ENCODE peak calls at places on chromosomes 12 and 14, in seven cellular contexts. Z is body of pancreas, G is spleen, S is IMR-90, H is Peyer's patch, O is testis, X is K562. P is an unnamed sample.

GRCh38 chr14:101546706-101547105 is 14.6 kb upstream of the DIO3 start:
- DNase-seq in Z (no peak), G (no peak), S (no peak), H (no peak), O (no peak), X (no peak), P (no peak)

GRCh38 chr12:112370156-112370555 is 12.1 kb downstream of the HECTD4 start:
- DNase-seq in Z (no peak), G (no peak), S (peak; percentile 61), H (no peak), O (no peak), X (no peak), P (no peak)

GRCh38 chr12:19962192-19962591 is 406.1 kb upstream of the PDE3A start:
- DNase-seq in Z (no peak), G (no peak), S (no peak), H (no peak), O (no peak), X (no peak), P (no peak)

GRCh38 chr14:88948199-88948598 is 123.7 kb downstream of the TTC8 start:
- DNase-seq in Z (no peak), G (no peak), S (peak; percentile 11), H (no peak), O (no peak), X (no peak), P (no peak)

GRCh38 chr12:20555771-20556170 is 139.4 kb upstream of the SLCO1C1 start:
- DNase-seq in Z (no peak), G (no peak), S (no peak), H (no peak), O (no peak), X (no peak), P (no peak)

GRCh38 chr12:1282670-1283361 is 291.8 kb downstream of the ERC1 start:
- DNase-seq in Z (no peak), G (no peak), S (peak; percentile 31), H (no peak), O (peak; percentile 86), X (no peak), P (no peak)

GRCh38 chr12:77122236-77122635 is 56.9 kb upstream of the E2F7 start:
- DNase-seq in Z (no peak), G (no peak), S (peak; percentile 97), H (no peak), O (no peak), X (no peak), P (no peak)

GRCh38 chr12:5073838-5074237 is 30.2 kb downstream of the KCNA5 start:
- DNase-seq in Z (no peak), G (no peak), S (peak; percentile 44), H (no peak), O (no peak), X (peak; percentile 10), P (peak; percentile 47)

GRCh38 chr12:122395319-122395718 is 27.1 kb downstream of the CLIP1 start:
- DNase-seq in Z (no peak), G (no peak), S (peak; percentile 95), H (no peak), O (no peak), X (peak; percentile 21), P (peak; percentile 56)

GRCh38 chr12:108712925-108713203 is 18.5 kb downstream of the CORO1C start:
- DNase-seq in Z (no peak), G (no peak), S (no peak), H (no peak), O (no peak), X (no peak), P (no peak)

GRCh38 chr14:61355892-61356325 is 34.5 kb downstream of the PRKCH start:
- DNase-seq in Z (peak; percentile 22), G (peak; percentile 67), S (peak; percentile 11), H (no peak), O (no peak), X (no peak), P (peak; percentile 77)

GRCh38 chr14:24542346-24542936 is 33.6 kb downstream of the CTSG start:
- DNase-seq in Z (no peak), G (no peak), S (peak; percentile 12), H (no peak), O (no peak), X (no peak), P (no peak)

GRCh38 chr14:89909586-89909985 is 44.9 kb downstream of the EFCAB11 start:
- DNase-seq in Z (no peak), G (no peak), S (no peak), H (no peak), O (no peak), X (no peak), P (no peak)

GRCh38 chr12:13196302-13196921 is at the start of gene EMP1:
- DNase-seq in Z (peak; percentile 76), G (no peak), S (peak; percentile 100), H (peak; percentile 40), O (peak; percentile 92), X (no peak), P (peak; percentile 44)

GRCh38 chr12:73235387-73235786 is 963.2 kb downstream of the TRHDE start:
- DNase-seq in Z (no peak), G (no peak), S (no peak), H (no peak), O (no peak), X (no peak), P (no peak)

GRCh38 chr12:41769810-41770209 is 374.9 kb downstream of the GXYLT1 start:
- DNase-seq in Z (no peak), G (no peak), S (no peak), H (no peak), O (no peak), X (no peak), P (no peak)

GRCh38 chr14:98623806-98624430 is 648.1 kb downstream of the BCL11B start:
- DNase-seq in Z (no peak), G (no peak), S (no peak), H (no peak), O (no peak), X (no peak), P (no peak)

DNA sequence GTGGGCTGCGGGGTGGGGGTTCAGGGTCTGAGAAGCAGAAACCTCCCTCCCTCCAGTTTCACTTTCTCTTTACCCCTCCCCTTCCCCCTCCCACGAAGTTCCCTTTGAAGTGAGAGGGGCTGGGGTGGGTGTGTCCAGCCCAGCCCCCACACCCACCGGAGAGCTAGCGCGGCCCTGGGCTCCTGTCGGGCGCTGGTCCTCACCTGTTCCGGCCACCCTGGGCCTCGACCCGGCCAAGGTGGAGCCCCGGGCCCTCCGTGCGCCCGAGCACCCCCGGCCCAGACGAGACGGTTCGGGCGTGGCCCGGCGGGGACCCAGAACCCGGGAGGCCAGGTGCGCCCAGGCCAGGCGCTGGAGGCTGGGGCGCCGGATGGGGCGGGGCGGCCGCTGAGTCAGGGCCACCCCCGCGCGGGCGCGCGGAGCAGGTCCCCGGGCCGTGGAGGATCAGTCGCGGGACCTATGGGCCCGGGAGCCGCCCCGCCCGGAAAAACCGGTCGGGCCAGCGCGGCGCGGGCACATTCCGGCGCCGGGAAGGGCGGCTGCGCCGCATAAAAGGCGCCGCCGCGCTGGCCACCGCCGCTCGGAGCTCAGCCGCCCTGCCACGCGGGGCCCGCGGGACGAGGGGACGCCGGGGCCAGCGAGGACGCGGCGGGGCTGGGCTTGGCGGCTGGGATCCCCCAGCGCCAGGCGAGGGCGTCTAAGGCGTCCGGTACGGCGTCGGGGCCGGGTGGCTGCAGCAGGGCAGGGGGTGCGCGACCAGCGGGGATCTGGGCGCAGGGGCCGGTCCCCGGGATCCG is 21.6 kb upstream of the KIF26A start:
- DNase-seq in Z (peak; percentile 69), G (peak; percentile 54), S (no peak), H (no peak), O (no peak), X (no peak), P (no peak)
- TF ChIP-seq POLR2A in Z (peak; percentile 34), G (no peak), S (no peak), H (peak; percentile 35), O (no peak), X (no peak), P (no peak)

GRCh38 chr12:6644257-6644596 is 3.0 kb downstream of the ACRBP start:
- DNase-seq in Z (no peak), G (no peak), S (no peak), H (no peak), O (no peak), X (no peak), P (no peak)
- TF ChIP-seq POLR2A in Z (no peak), G (no peak), S (no peak), H (no peak), O (no peak), X (no peak), P (no peak)

GRCh38 chr12:66331814-66332213 is 29.5 kb downstream of the HELB start:
- DNase-seq in Z (no peak), G (no peak), S (no peak), H (no peak), O (no peak), X (no peak), P (no peak)

GRCh38 chr12:66335746-66336145 is 33.5 kb downstream of the HELB start:
- DNase-seq in Z (no peak), G (no peak), S (no peak), H (no peak), O (no peak), X (no peak), P (no peak)

GRCh38 chr12:66329941-66330340 is 27.6 kb downstream of the HELB start:
- DNase-seq in Z (no peak), G (no peak), S (peak; percentile 28), H (no peak), O (peak; percentile 74), X (no peak), P (no peak)

DNA sequence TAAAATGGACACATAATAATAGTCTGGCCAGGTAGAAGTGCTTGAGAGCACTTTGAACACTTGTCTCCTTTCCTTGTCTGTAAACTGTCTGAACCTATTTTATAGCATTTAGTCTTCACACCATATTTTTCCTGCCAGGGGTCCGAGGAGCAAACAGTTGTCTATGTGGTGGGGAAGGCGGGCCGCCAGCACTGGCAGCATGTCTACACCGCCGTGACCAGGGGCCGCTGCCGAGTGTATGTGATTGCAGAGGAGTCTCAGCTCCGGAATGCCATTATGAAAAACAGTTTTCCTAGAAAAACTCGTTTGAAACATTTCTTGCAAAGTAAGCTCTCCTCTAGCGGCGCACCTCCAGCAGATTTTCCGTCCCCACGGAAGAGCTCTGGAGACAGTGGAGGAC is 28.7 kb downstream of the HELB start:
- DNase-seq in Z (no peak), G (no peak), S (no peak), H (no peak), O (no peak), X (no peak), P (no peak)
- TF ChIP-seq POLR2A in Z (no peak), G (no peak), S (no peak), H (no peak), O (no peak), X (no peak), P (no peak)

GRCh38 chr14:34018564-34019244 is 67.8 kb upstream of the EGLN3 start:
- DNase-seq in Z (no peak), G (no peak), S (no peak), H (no peak), O (peak; percentile 63), X (no peak), P (no peak)
- TF ChIP-seq POLR2A in Z (no peak), G (no peak), S (no peak), H (no peak), O (no peak), X (no peak), P (no peak)

DNA sequence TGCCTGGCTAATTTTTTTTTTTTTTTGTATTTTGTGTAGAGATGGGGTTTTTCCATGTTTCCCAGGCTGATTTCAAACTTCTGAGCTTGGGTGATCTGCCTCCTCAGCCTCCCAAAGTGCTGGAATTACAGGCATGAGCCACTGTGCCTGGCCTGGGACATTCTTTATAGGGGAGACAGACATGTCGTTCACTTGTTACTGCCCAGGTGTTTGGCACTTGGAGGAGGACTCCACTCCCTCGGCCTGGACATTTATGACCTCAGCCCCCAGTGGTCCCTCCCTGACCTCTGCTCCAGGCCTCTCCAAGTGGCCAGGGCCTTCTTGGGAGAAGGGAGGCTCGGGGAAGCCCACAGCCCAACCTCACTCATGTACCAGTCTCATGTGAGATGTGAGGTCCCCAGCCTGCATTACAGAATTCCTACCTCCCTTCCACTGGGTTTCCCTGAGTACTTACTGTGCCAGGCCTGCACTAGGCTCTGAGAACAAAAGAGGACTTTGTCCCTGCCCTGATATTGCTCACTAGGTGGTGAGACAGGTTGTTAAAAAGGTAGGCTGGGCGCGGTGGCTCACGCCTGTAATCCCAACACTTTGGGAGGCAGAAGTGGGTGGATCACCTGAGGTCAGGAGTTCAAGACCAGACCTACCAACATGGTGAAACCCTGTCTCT is 9.7 kb upstream of the POP5 start:
- DNase-seq in Z (no peak), G (no peak), S (no peak), H (no peak), O (no peak), X (no peak), P (no peak)
- TF ChIP-seq POLR2A in Z (no peak), G (no peak), S (no peak), H (peak; percentile 49), O (no peak), X (no peak), P (no peak)

P was measured in H54.